ENCODE peak calls at places on chromosomes 2 and 18, in four cellular contexts. One of them, this sample, is unnamed.

GRCh38 chr2:70142590-70143313 is 48.1 kb downstream of the C2orf42 start:
- DNase-seq in choroid plexus epithelial cell: peak; percentile 100
- DNase-seq in ovary: peak; percentile 100
- DNase-seq in keratinocyte: peak; percentile 94
- DNase-seq in this sample: peak; percentile 96

GRCh38 chr2:25281581-25281980 is 60.1 kb downstream of the DNMT3A start:
- DNase-seq in choroid plexus epithelial cell: peak; percentile 33
- DNase-seq in ovary: peak; percentile 59
- DNase-seq in keratinocyte: no peak
- DNase-seq in this sample: no peak

GRCh38 chr2:85950743-85951142 is 62.0 kb upstream of the ST3GAL5 start:
- DNase-seq in choroid plexus epithelial cell: no peak
- DNase-seq in ovary: no peak
- DNase-seq in keratinocyte: no peak
- DNase-seq in this sample: no peak

GRCh38 chr2:140604096-140604495 is 1526.7 kb downstream of the LRP1B start:
- DNase-seq in choroid plexus epithelial cell: peak; percentile 35
- DNase-seq in ovary: no peak
- DNase-seq in keratinocyte: no peak
- DNase-seq in this sample: no peak

GRCh38 chr2:74544634-74545033 is 9.1 kb downstream of the LOXL3 start:
- DNase-seq in choroid plexus epithelial cell: no peak
- DNase-seq in ovary: no peak
- DNase-seq in keratinocyte: no peak
- DNase-seq in this sample: no peak

GRCh38 chr18:3722662-3723433 is 272.9 kb downstream of the TGIF1 start:
- DNase-seq in choroid plexus epithelial cell: no peak
- DNase-seq in ovary: no peak
- DNase-seq in keratinocyte: no peak
- DNase-seq in this sample: no peak

GRCh38 chr18:36181898-36182506 is 5.3 kb upstream of the MOCOS start:
- DNase-seq in choroid plexus epithelial cell: peak; percentile 16
- DNase-seq in ovary: peak; percentile 45
- DNase-seq in keratinocyte: no peak
- DNase-seq in this sample: no peak

GRCh38 chr2:171431677-171432167 is 2.1 kb downstream of the METTL8 start:
- DNase-seq in choroid plexus epithelial cell: no peak
- DNase-seq in ovary: peak; percentile 21
- DNase-seq in keratinocyte: no peak
- DNase-seq in this sample: no peak

GRCh38 chr18:10190564-10190963 is 263.9 kb upstream of the APCDD1 start:
- DNase-seq in choroid plexus epithelial cell: peak; percentile 21
- DNase-seq in ovary: no peak
- DNase-seq in keratinocyte: no peak
- DNase-seq in this sample: no peak

GRCh38 chr2:44759823-44760222 is 181.7 kb upstream of the SIX3 start:
- DNase-seq in choroid plexus epithelial cell: peak; percentile 13
- DNase-seq in ovary: no peak
- DNase-seq in keratinocyte: no peak
- DNase-seq in this sample: no peak

GRCh38 chr2:191041418-191042161 is 27.6 kb upstream of the STAT1 start:
- DNase-seq in choroid plexus epithelial cell: peak; percentile 67
- DNase-seq in ovary: no peak
- DNase-seq in keratinocyte: no peak
- DNase-seq in this sample: no peak

GRCh38 chr2:105541189-105542050 is 142.6 kb upstream of the FHL2 start:
- DNase-seq in choroid plexus epithelial cell: no peak
- DNase-seq in ovary: no peak
- DNase-seq in keratinocyte: peak; percentile 92
- DNase-seq in this sample: no peak

GRCh38 chr18:40867452-40867851 is 1087.6 kb upstream of the PIK3C3 start:
- DNase-seq in choroid plexus epithelial cell: peak; percentile 94
- DNase-seq in ovary: no peak
- DNase-seq in keratinocyte: peak; percentile 84
- DNase-seq in this sample: no peak

GRCh38 chr2:178280261-178280852 is 86.0 kb downstream of the OSBPL6 start:
- DNase-seq in choroid plexus epithelial cell: peak; percentile 73
- DNase-seq in ovary: no peak
- DNase-seq in keratinocyte: no peak
- DNase-seq in this sample: peak; percentile 26

GRCh38 chr2:230865766-230866703 is 1.3 kb downstream of the ITM2C start:
- DNase-seq in choroid plexus epithelial cell: peak; percentile 28
- DNase-seq in ovary: no peak
- DNase-seq in keratinocyte: no peak
- DNase-seq in this sample: peak; percentile 60

GRCh38 chr2:128395640-128396499 is 77.2 kb upstream of the HS6ST1 start:
- DNase-seq in choroid plexus epithelial cell: peak; percentile 55
- DNase-seq in ovary: no peak
- DNase-seq in keratinocyte: no peak
- DNase-seq in this sample: no peak

GRCh38 chr2:143192085-143192484 is 62.9 kb downstream of the ARHGAP15 start:
- DNase-seq in choroid plexus epithelial cell: no peak
- DNase-seq in ovary: no peak
- DNase-seq in keratinocyte: no peak
- DNase-seq in this sample: no peak

GRCh38 chr2:234415706-234416105 is 81.2 kb downstream of the ARL4C start:
- DNase-seq in choroid plexus epithelial cell: no peak
- DNase-seq in ovary: no peak
- DNase-seq in keratinocyte: no peak
- DNase-seq in this sample: no peak

GRCh38 chr2:100359576-100359975 is 37.3 kb upstream of the LONRF2 start:
- DNase-seq in choroid plexus epithelial cell: no peak
- DNase-seq in ovary: no peak
- DNase-seq in keratinocyte: no peak
- DNase-seq in this sample: no peak

GRCh38 chr18:45817533-45817932 is 7.9 kb upstream of the SIGLEC15 start:
- DNase-seq in choroid plexus epithelial cell: no peak
- DNase-seq in ovary: no peak
- DNase-seq in keratinocyte: no peak
- DNase-seq in this sample: no peak

GRCh38 chr18:12747530-12748315 is 44.9 kb downstream of the PSMG2 start:
- DNase-seq in choroid plexus epithelial cell: peak; percentile 9
- DNase-seq in ovary: no peak
- DNase-seq in keratinocyte: no peak
- DNase-seq in this sample: no peak

GRCh38 chr2:240582781-240583180 is 3.8 kb upstream of the CAPN10 start:
- DNase-seq in choroid plexus epithelial cell: peak; percentile 52
- DNase-seq in ovary: no peak
- DNase-seq in keratinocyte: no peak
- DNase-seq in this sample: no peak

GRCh38 chr2:233791883-233792329 is 13.8 kb downstream of the MROH2A start:
- DNase-seq in choroid plexus epithelial cell: no peak
- DNase-seq in ovary: no peak
- DNase-seq in keratinocyte: no peak
- DNase-seq in this sample: no peak

GRCh38 chr18:13500227-13500865 is 226.0 kb downstream of the FAM210A start:
- DNase-seq in choroid plexus epithelial cell: peak; percentile 88
- DNase-seq in ovary: no peak
- DNase-seq in keratinocyte: no peak
- DNase-seq in this sample: no peak

GRCh38 chr18:49838381-49838780 is 25.0 kb upstream of the ACAA2 start:
- DNase-seq in choroid plexus epithelial cell: no peak
- DNase-seq in ovary: no peak
- DNase-seq in keratinocyte: no peak
- DNase-seq in this sample: no peak

GRCh38 chr2:85827879-85828569 is 60.8 kb downstream of the ST3GAL5 start:
- DNase-seq in choroid plexus epithelial cell: no peak
- DNase-seq in ovary: no peak
- DNase-seq in keratinocyte: no peak
- DNase-seq in this sample: no peak

GRCh38 chr2:194526121-194526520 is 1130.9 kb upstream of the SLC39A10 start:
- DNase-seq in choroid plexus epithelial cell: no peak
- DNase-seq in ovary: no peak
- DNase-seq in keratinocyte: no peak
- DNase-seq in this sample: no peak

GRCh38 chr2:121015971-121016485 is 269.0 kb downstream of the TFCP2L1 start:
- DNase-seq in choroid plexus epithelial cell: no peak
- DNase-seq in ovary: no peak
- DNase-seq in keratinocyte: no peak
- DNase-seq in this sample: no peak

GRCh38 chr2:71528749-71529148 is 75.4 kb downstream of the DYSF start:
- DNase-seq in choroid plexus epithelial cell: no peak
- DNase-seq in ovary: no peak
- DNase-seq in keratinocyte: no peak
- DNase-seq in this sample: no peak

GRCh38 chr2:71530987-71531332 is 77.6 kb downstream of the DYSF start:
- DNase-seq in choroid plexus epithelial cell: no peak
- DNase-seq in ovary: no peak
- DNase-seq in keratinocyte: no peak
- DNase-seq in this sample: no peak

GRCh38 chr2:71531522-71532047 is 78.2 kb downstream of the DYSF start:
- DNase-seq in choroid plexus epithelial cell: peak; percentile 53
- DNase-seq in ovary: no peak
- DNase-seq in keratinocyte: peak; percentile 86
- DNase-seq in this sample: no peak

GRCh38 chr2:71532327-71532726 is 79.0 kb downstream of the DYSF start:
- DNase-seq in choroid plexus epithelial cell: no peak
- DNase-seq in ovary: no peak
- DNase-seq in keratinocyte: no peak
- DNase-seq in this sample: no peak

DNA sequence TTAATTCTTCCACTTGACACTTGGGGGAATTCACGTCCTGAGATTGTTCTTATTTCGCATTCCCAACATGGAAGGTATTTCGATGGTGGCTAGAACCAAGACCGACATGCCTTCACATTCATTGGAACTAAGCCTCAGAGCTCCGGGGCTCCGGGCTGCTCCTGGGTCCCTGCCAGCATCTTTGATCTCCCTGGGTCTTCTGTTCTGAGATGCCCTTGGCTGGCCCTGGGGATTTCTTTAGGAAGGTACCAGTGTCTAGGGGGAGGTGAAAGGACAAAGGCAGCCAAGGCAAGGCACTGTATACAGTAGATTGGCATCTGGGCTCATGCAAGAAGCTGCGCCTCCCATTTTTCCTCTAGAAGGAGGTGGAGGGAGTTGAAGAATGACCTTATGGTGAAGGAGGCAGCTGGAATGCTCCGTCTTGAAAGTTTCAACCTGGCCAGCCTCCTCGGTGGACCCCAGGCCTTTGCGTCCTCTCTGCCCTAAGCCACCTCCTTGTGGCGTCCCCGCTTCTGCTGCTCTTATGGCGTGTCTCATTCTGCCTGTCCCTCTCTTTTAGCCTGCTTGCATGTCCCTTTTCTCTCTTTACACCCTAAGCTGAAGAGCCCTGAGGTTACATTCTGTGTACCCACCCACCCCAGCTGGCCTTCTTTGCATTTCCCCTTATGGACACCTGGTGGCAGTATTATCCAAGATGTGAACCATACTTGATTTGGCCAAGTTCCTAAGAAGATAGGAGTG is 77.1 kb downstream of the DYSF start:
- DNase-seq in choroid plexus epithelial cell: peak; percentile 73
- DNase-seq in ovary: no peak
- DNase-seq in keratinocyte: peak; percentile 35
- DNase-seq in this sample: no peak
- TF ChIP-seq CTCF in choroid plexus epithelial cell: peak; percentile 77
- TF ChIP-seq CTCF in ovary: no peak
- TF ChIP-seq CTCF in keratinocyte: peak; percentile 63
- TF ChIP-seq CTCF in this sample: peak; percentile 64

GRCh38 chr2:8538531-8538930 is 143.3 kb upstream of the ID2 start:
- DNase-seq in choroid plexus epithelial cell: no peak
- DNase-seq in ovary: no peak
- DNase-seq in keratinocyte: no peak
- DNase-seq in this sample: no peak
- H3K4me3 ChIP-seq in choroid plexus epithelial cell: no peak overlapping the region
- H3K4me3 ChIP-seq in ovary: no peak overlapping the region
- H3K4me3 ChIP-seq in keratinocyte: no peak overlapping the region
- H3K4me3 ChIP-seq in this sample: no peak overlapping the region

GRCh38 chr18:79395761-79396404 is at the start of gene NFATC1:
- DNase-seq in choroid plexus epithelial cell: peak; percentile 54
- DNase-seq in ovary: peak; percentile 90
- DNase-seq in keratinocyte: no peak
- DNase-seq in this sample: no peak

GRCh38 chr18:79395308-79395640 is 456 bp upstream of the NFATC1 start:
- DNase-seq in choroid plexus epithelial cell: no peak
- DNase-seq in ovary: peak; percentile 51
- DNase-seq in keratinocyte: no peak
- DNase-seq in this sample: no peak

GRCh38 chr18:79393626-79394401 is 1.9 kb upstream of the NFATC1 start:
- DNase-seq in choroid plexus epithelial cell: peak; percentile 84
- DNase-seq in ovary: peak; percentile 96
- DNase-seq in keratinocyte: no peak
- DNase-seq in this sample: peak; percentile 42

GRCh38 chr18:79393181-79393598 is 2.5 kb upstream of the NFATC1 start:
- DNase-seq in choroid plexus epithelial cell: no peak
- DNase-seq in ovary: peak; percentile 57
- DNase-seq in keratinocyte: no peak
- DNase-seq in this sample: no peak

DNA sequence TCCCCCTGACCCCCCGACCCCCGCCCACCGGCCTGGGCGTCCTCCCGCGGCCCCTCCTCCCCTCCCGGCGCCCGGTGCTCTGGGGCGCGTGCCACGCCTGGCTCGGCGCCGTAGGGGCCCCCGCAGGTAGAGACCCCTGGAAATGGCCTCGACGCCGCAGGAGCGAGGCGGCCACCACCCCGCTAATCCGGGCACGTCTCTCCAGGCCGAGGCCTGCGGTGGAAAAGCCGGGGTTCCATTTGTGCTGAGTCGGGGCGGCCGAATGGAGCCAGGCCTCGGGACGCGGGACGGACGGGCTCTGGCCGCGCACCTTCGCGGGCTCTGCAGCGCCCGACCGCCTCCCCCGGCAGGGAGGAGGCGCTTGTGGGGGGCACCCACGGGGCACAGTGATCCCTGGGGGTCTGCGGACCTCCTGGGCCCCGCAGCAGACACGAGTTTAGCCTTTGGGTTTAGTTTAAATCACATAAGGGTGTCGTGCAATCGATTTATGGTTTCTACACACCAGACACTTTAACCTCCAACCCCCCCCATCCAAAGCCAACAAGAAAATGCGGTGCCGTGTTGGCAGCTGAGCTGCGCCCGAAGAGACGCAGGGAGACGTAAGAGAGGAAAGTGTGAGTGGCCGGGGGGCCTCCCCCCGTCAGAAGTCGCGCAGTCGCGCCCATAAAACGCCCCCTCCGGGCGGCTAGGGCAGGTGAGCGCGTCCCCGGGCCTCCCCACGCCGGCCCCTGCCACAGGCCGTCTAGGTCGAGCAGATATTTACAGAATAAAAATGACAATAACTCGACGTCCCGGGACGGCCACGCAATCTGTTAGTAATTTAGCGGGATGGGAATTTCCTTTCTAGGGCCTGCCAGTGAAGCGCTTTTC is 1.1 kb upstream of the NFATC1 start:
- DNase-seq in choroid plexus epithelial cell: no peak
- DNase-seq in ovary: peak; percentile 54
- DNase-seq in keratinocyte: no peak
- DNase-seq in this sample: no peak
- TF ChIP-seq CTCF in choroid plexus epithelial cell: no peak
- TF ChIP-seq CTCF in ovary: no peak
- TF ChIP-seq CTCF in keratinocyte: no peak
- TF ChIP-seq CTCF in this sample: no peak

DNA sequence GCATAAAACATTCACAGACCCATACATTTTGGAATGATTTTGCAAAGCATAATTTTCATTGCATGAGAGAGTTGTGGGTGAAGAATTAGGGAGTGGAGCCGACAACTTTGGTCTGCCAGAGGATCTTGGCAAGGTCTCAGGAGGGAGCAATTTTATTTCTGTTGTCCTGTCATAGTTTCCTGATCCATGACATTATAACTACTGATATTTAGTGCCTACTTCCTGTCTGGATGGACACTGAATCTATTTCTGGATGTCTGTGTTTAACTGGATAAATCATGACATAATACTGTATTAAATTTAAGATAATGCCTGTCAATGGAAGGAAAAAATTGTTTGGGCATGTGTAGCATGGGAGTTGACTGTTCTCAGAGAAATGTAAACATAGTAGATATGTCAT is 2.5 kb downstream of the ITGA4 start:
- DNase-seq in choroid plexus epithelial cell: no peak
- DNase-seq in ovary: no peak
- DNase-seq in keratinocyte: no peak
- DNase-seq in this sample: no peak
- H3K4me3 ChIP-seq in choroid plexus epithelial cell: peak overlapping the region; percentile 77
- H3K4me3 ChIP-seq in ovary: no peak overlapping the region
- H3K4me3 ChIP-seq in keratinocyte: no peak overlapping the region
- H3K4me3 ChIP-seq in this sample: no peak overlapping the region

This sample was measured in BE2C.